ENCODE peak calls at places on chromosomes 16 and 17, in eight cellular contexts. Z, B, J, S, C, U, K and D are unnamed samples.

GRCh38 chr16:84482001-84482891 is 22.2 kb downstream of the MEAK7 start:
- DNase-seq in B (no peak), C (no peak), U (no peak), S (peak; percentile 76), Z (no peak), J (no peak), K (no peak), D (no peak)

GRCh38 chr17:1904273-1905052 is 74.7 kb downstream of the RPA1 start:
- DNase-seq in B (no peak), K (no peak), U (no peak), Z (no peak), C (peak; percentile 54), J (no peak), S (no peak), D (no peak)

GRCh38 chr16:85496145-85496544 is 117.0 kb upstream of the GSE1 start:
- DNase-seq in Z (no peak), J (no peak), S (no peak), C (no peak), B (no peak), U (no peak), K (no peak), D (no peak)

GRCh38 chr16:67093098-67093732 is 16.5 kb upstream of the PHAF1 start:
- DNase-seq in J (no peak), S (no peak), C (no peak), B (no peak), K (no peak), Z (no peak), U (no peak), D (no peak)

GRCh38 chr17:28008526-28008925 is 34.0 kb upstream of the NLK start:
- DNase-seq in U (no peak), Z (peak; percentile 22), K (peak; percentile 59), J (no peak), C (no peak), S (no peak), B (peak; percentile 68), D (peak; percentile 24)

GRCh38 chr17:77200711-77201110 is 59.9 kb downstream of the SEC14L1 start:
- DNase-seq in J (no peak), K (no peak), C (no peak), Z (no peak), B (no peak), S (no peak), U (no peak), D (no peak)

GRCh38 chr17:2244545-2245525 is 58.8 kb downstream of the SMG6 start:
- DNase-seq in J (peak; percentile 85), Z (peak; percentile 88), K (peak; percentile 93), B (peak; percentile 78), C (peak; percentile 28), S (peak; percentile 95), U (peak; percentile 69), D (peak; percentile 77)

GRCh38 chr17:83203472-83204221 is 124.2 kb downstream of the METRNL start:
- DNase-seq in S (peak; percentile 79), K (no peak), C (no peak), J (no peak), U (no peak), B (no peak), Z (no peak), D (no peak)

GRCh38 chr17:28749516-28750177 is 5.8 kb downstream of the TRAF4 start:
- DNase-seq in C (no peak), K (no peak), Z (no peak), S (no peak), U (no peak), J (no peak), B (no peak), D (no peak)

GRCh38 chr17:40963838-40964237 is 2.9 kb downstream of the KRT39 start:
- DNase-seq in J (no peak), Z (no peak), C (no peak), K (peak; percentile 40), S (no peak), B (peak; percentile 22), U (no peak), D (no peak)

GRCh38 chr16:26987631-26988030 is 79.1 kb upstream of the C16orf82 start:
- DNase-seq in K (no peak), Z (peak; percentile 24), S (peak; percentile 31), B (no peak), U (no peak), C (no peak), J (peak; percentile 38), D (peak; percentile 88)

GRCh38 chr16:17647879-17648649 is 177.3 kb upstream of the XYLT1 start:
- DNase-seq in K (no peak), J (no peak), Z (no peak), U (no peak), C (no peak), B (no peak), S (no peak), D (no peak)

GRCh38 chr16:47907109-47907508 is 248.7 kb downstream of the ABCC12 start:
- DNase-seq in B (no peak), J (no peak), Z (no peak), C (no peak), S (no peak), U (no peak), K (no peak), D (no peak)

GRCh38 chr16:72112452-72112792 is 18.8 kb downstream of the DHX38 start:
- DNase-seq in S (no peak), Z (no peak), K (no peak), J (no peak), C (no peak), B (no peak), U (no peak), D (no peak)

GRCh38 chr16:67019171-67019570 is 9.8 kb upstream of the CBFB start:
- DNase-seq in K (no peak), Z (no peak), B (no peak), U (no peak), C (no peak), S (no peak), J (no peak), D (no peak)

GRCh38 chr16:20620770-20621169 is 44.6 kb upstream of the ACSM2B start:
- DNase-seq in Z (no peak), S (no peak), K (no peak), J (no peak), U (no peak), C (no peak), B (no peak), D (no peak)

GRCh38 chr17:62380253-62380652 is at the start of gene EFCAB3:
- DNase-seq in J (no peak), Z (no peak), S (no peak), C (no peak), B (no peak), U (no peak), K (no peak), D (no peak)

GRCh38 chr16:924063-924462 is 46.7 kb downstream of the LMF1 start:
- DNase-seq in C (no peak), Z (no peak), U (no peak), S (no peak), K (no peak), J (no peak), B (no peak), D (no peak)